ENCODE peak calls at places on chromosomes 2 and 18, in eight cellular contexts. W is neural progenitor cell, V is endothelial cell of umbilical vein, J is MM.1S, Z is IMR-90, G is K562, N is SK-N-SH, X is GM23338. D is an unnamed sample.

GRCh38 chr2:208827549-208828221 is 421.1 kb downstream of the PTH2R start:
- DNase-seq in J (peak; percentile 92), G (peak; percentile 20), V (no peak), N (no peak), X (no peak), W (peak; percentile 34), Z (no peak), D (no peak)

GRCh38 chr18:75208055-75208835 is 694 bp downstream of the PTGR3 start:
- DNase-seq in Z (peak; percentile 60), J (peak; percentile 50), X (peak; percentile 58), N (peak; percentile 75), G (peak; percentile 63), V (peak; percentile 43), W (peak; percentile 65), D (peak; percentile 54)

GRCh38 chr2:42614838-42615237 is 46.4 kb downstream of the MTA3 start:
- DNase-seq in X (no peak), W (no peak), Z (no peak), G (no peak), N (no peak), J (no peak), V (no peak), D (no peak)

GRCh38 chr2:210086930-210087329 is 84.3 kb downstream of the KANSL1L start:
- DNase-seq in V (no peak), X (no peak), W (no peak), J (no peak), N (no peak), Z (no peak), G (no peak), D (no peak)

GRCh38 chr18:74745658-74746403 is 148.2 kb downstream of the ZNF407 start:
- DNase-seq in W (no peak), J (no peak), Z (peak; percentile 86), X (no peak), V (peak; percentile 49), G (peak; percentile 24), N (peak; percentile 11), D (peak; percentile 81)

GRCh38 chr2:75310915-75311314 is 111.6 kb upstream of the TACR1 start:
- DNase-seq in J (peak; percentile 76), X (no peak), Z (peak; percentile 57), W (no peak), V (no peak), G (peak; percentile 5), N (no peak), D (no peak)

GRCh38 chr2:105926960-105927678 is 182.4 kb downstream of the NCK2 start:
- DNase-seq in G (no peak), V (no peak), Z (no peak), N (no peak), W (no peak), X (no peak), J (peak; percentile 59), D (no peak)

GRCh38 chr18:35088931-35089330 is 47.7 kb downstream of the MAPRE2 start:
- DNase-seq in G (no peak), W (no peak), N (no peak), X (no peak), Z (peak; percentile 41), J (no peak), V (no peak), D (peak; percentile 53)

GRCh38 chr18:56962322-56962721 is 184.6 kb upstream of the BOD1L2 start:
- DNase-seq in J (no peak), Z (no peak), G (no peak), X (no peak), N (no peak), V (no peak), W (no peak), D (no peak)

GRCh38 chr18:11047156-11047555 is 102.2 kb downstream of the PIEZO2 start:
- DNase-seq in G (no peak), X (no peak), W (no peak), N (no peak), V (no peak), J (no peak), Z (peak; percentile 30), D (peak; percentile 38)

GRCh38 chr2:109255594-109255993 is 126.6 kb downstream of the SH3RF3 start:
- DNase-seq in N (no peak), W (no peak), J (peak; percentile 70), Z (no peak), V (no peak), G (no peak), X (no peak), D (no peak)

GRCh38 chr18:59273936-59274928 is 978 bp upstream of the RAX start:
- DNase-seq in G (no peak), W (peak; percentile 69), Z (no peak), N (no peak), X (peak; percentile 75), J (no peak), V (no peak), D (no peak)

GRCh38 chr2:215772003-215772402 is 241.3 kb downstream of the MREG start:
- DNase-seq in J (no peak), X (peak; percentile 12), N (no peak), W (peak; percentile 64), G (peak; percentile 60), V (peak; percentile 83), Z (peak; percentile 57), D (peak; percentile 84)

DNA sequence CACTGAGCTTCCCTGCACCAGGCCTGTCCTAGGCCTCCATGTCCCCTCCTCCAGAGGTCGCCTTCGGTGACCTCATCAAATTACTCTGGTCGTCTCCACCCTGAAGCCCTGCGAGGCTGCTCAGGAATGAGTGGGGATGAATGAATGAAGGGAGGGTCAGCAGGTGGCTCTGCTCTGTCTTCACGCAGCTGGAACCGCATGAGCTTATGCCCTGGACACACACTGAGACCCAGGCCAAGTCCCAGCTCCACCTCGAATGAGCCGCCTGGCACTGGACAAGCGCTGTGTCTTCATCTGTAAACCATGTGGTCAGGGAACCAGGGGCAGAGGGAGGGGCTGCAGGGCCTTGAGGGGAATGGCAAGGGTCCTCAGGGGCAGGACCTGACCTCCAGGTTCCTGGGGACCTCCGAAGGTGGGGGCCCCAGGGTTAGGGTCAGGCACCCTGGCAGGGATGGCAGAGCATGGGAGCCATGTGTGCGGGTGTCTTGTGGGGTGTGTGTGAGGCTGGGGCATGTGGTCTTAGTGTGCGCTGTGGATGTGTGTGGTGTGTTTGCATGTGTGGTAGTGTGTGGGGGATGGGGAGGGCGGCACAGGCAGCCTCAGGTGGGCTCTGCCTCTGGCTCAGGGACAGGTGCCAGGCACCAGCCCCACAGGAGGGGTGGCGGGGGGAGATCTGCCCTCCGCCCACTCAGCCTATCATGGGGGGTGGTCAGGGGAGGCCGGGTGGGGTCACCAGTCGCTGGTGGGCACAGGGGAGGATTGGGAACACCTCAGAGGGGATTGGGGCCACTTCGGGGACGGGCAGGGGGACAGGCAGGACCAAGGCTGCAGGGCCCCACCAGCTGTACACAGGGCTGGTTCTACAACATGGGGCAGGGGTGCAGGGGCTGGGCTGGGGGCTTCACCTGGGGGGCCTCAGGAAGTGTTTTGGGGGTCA is 13.9 kb downstream of the ODC1 start:
- DNase-seq in X (no peak), V (no peak), G (peak; percentile 37), N (no peak), Z (no peak), J (no peak), W (peak; percentile 53), D (no peak)
- H2AFZ ChIP-seq in X (no peak overlapping the region), V (no peak overlapping the region), G (no peak overlapping the region), N (no peak overlapping the region), Z (no peak overlapping the region), J (peak overlapping the region; percentile 42), W (no peak overlapping the region), D (no peak overlapping the region)

GRCh38 chr2:25341031-25341727 is 546 bp downstream of the DNMT3A start:
- DNase-seq in V (no peak), N (peak; percentile 92), G (peak; percentile 20), Z (no peak), J (peak; percentile 30), X (no peak), W (no peak), D (no peak)

GRCh38 chr2:25339791-25340339 is 1.9 kb downstream of the DNMT3A start:
- DNase-seq in W (peak; percentile 60), V (no peak), Z (no peak), N (no peak), J (no peak), G (no peak), X (peak; percentile 72), D (no peak)

GRCh38 chr2:25339121-25339738 is 2.5 kb downstream of the DNMT3A start:
- DNase-seq in Z (no peak), G (no peak), X (no peak), W (no peak), V (no peak), J (no peak), N (peak; percentile 26), D (no peak)

GRCh38 chr2:25341753-25342371 is at the start of gene DNMT3A:
- DNase-seq in Z (peak; percentile 55), V (peak; percentile 34), W (peak; percentile 77), G (peak; percentile 78), X (peak; percentile 78), N (peak; percentile 94), J (peak; percentile 54), D (peak; percentile 36)

DNA sequence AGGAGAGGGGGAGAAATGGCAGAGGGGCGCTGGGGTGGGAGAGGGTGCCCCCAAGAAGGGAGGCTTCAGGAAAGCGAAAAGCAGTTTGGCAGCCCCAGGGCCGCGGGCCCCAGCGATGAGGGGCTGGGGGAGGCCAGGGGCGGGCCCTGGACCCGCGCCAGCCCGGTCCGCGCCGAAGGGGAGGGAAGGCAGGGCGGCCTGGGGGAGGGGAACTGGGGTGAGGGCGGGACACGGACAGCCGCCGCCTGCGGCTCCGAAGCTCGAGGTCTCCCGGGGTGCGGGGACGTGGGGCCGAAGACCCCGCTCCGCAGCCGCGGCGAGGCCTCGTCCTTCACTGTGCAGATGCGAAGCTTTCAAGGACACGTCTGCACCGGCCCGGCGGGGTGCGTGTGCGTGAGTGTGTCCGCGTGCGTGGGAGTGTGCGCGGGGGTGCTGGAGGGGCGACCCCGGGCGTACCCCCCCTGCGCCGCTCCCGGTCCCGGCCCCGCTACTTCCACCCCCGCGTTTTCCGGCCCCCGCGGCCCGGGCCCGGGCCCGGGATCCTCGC is 1.3 kb downstream of the DNMT3A start:
- DNase-seq in V (no peak), W (peak; percentile 31), X (peak; percentile 47), J (no peak), N (peak; percentile 91), Z (no peak), G (peak; percentile 17), D (no peak)
- H2AFZ ChIP-seq in V (peak overlapping the region; percentile 63), W (no peak overlapping the region), X (no peak overlapping the region), J (no peak overlapping the region), N (peak overlapping the region; percentile 59), Z (peak overlapping the region; percentile 91), G (no peak overlapping the region), D (peak overlapping the region; percentile 63)

GRCh38 chr2:173997269-173997668 is 32.1 kb upstream of the SP3 start:
- DNase-seq in W (no peak), V (no peak), X (no peak), N (no peak), G (no peak), J (peak; percentile 74), Z (peak; percentile 45), D (no peak)
- H2AFZ ChIP-seq in W (no peak overlapping the region), V (no peak overlapping the region), X (no peak overlapping the region), N (no peak overlapping the region), G (no peak overlapping the region), J (no peak overlapping the region), Z (no peak overlapping the region), D (no peak overlapping the region)

DNA sequence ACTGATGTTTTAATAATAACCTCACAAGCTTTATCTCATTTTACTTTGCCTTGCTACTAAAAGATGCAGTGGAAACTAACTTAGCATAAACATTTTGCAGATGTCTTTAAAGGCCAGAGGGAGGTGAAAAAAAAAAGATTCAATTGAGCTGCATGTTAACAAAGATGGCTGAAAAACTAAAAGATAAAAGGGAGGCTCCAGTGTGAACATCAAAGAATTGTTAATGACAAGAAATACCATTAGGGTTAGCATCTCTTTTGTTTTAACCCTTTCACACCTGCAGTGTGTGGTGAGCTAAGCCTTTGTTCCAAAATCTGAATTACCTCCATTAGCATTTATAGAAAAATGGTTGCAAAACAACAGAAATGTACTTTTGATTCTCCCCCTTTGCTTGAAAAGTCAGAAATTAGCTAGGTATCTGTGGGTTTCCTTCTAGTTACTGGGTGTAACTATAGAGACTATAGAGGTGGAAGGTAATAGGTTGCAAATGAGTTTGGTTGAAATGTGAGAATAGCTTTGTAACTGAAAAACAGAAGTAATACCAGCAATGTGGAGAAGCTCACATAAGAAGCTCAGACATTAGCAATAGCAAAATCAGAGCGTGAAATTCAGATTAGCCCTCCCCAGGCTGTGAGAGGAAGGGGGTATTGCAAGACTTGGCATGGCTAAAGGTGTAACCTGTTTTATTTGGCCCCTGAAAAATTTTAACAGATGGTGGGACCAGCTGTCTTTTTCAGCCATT is 34.8 kb upstream of the SP5 start:
- DNase-seq in Z (no peak), G (no peak), W (no peak), V (no peak), J (peak; percentile 19), N (no peak), X (peak; percentile 88), D (no peak)
- H2AFZ ChIP-seq in Z (no peak overlapping the region), G (peak overlapping the region; percentile 94), W (peak overlapping the region; percentile 77), V (no peak overlapping the region), J (no peak overlapping the region), N (no peak overlapping the region), X (no peak overlapping the region), D (no peak overlapping the region)